ENCODE peak calls at places on chromosomes 1 and 21, in four cellular contexts. One of them, this sample, is unnamed.

GRCh38 chr1:152410599-152410998 is 3.5 kb downstream of the CRNN start:
- DNase-seq in stomach: no peak
- DNase-seq in erythroblast: no peak
- DNase-seq in A549: no peak
- DNase-seq in this sample: no peak

GRCh38 chr1:54125671-54126070 is 27.1 kb downstream of the CDCP2 start:
- DNase-seq in stomach: peak
- DNase-seq in erythroblast: no peak
- DNase-seq in A549: no peak
- DNase-seq in this sample: no peak

GRCh38 chr1:218433744-218434143 is 88.6 kb downstream of the TGFB2 start:
- DNase-seq in stomach: no peak
- DNase-seq in erythroblast: no peak
- DNase-seq in A549: no peak
- DNase-seq in this sample: no peak

GRCh38 chr1:224258351-224258750 is 71.6 kb downstream of the NVL start:
- DNase-seq in stomach: no peak
- DNase-seq in erythroblast: no peak
- DNase-seq in A549: no peak
- DNase-seq in this sample: no peak

GRCh38 chr1:207755846-207756692 is 4.2 kb downstream of the CD46 start:
- DNase-seq in stomach: no peak
- DNase-seq in erythroblast: no peak
- DNase-seq in A549: no peak
- DNase-seq in this sample: no peak

GRCh38 chr1:50942334-50942733 is 17.7 kb downstream of the FAF1 start:
- DNase-seq in stomach: no peak
- DNase-seq in erythroblast: no peak
- DNase-seq in A549: no peak
- DNase-seq in this sample: no peak

GRCh38 chr1:238652346-238652968 is 733.9 kb upstream of the CHRM3 start:
- DNase-seq in stomach: no peak
- DNase-seq in erythroblast: no peak
- DNase-seq in A549: no peak
- DNase-seq in this sample: no peak

GRCh38 chr1:111446967-111447892 is 1.8 kb downstream of the WDR77 start:
- DNase-seq in stomach: no peak
- DNase-seq in erythroblast: no peak
- DNase-seq in A549: no peak
- DNase-seq in this sample: peak

GRCh38 chr1:156677616-156678596 is 699 bp upstream of the NES start:
- DNase-seq in stomach: peak
- DNase-seq in erythroblast: peak
- DNase-seq in A549: peak
- DNase-seq in this sample: no peak

GRCh38 chr21:46060596-46061061 is 37.3 kb upstream of the COL6A2 start:
- DNase-seq in stomach: peak
- DNase-seq in erythroblast: no peak
- DNase-seq in A549: peak
- DNase-seq in this sample: no peak

GRCh38 chr1:36730599-36730998 is 247.9 kb upstream of the CSF3R start:
- DNase-seq in stomach: no peak
- DNase-seq in erythroblast: no peak
- DNase-seq in A549: no peak
- DNase-seq in this sample: no peak

GRCh38 chr1:228500143-228500736 is 13.1 kb downstream of the RNF187 start:
- DNase-seq in stomach: no peak
- DNase-seq in erythroblast: peak
- DNase-seq in A549: no peak
- DNase-seq in this sample: no peak

GRCh38 chr1:161088587-161089110 is 709 bp downstream of the NECTIN4 start:
- DNase-seq in stomach: no peak
- DNase-seq in erythroblast: no peak
- DNase-seq in A549: no peak
- DNase-seq in this sample: no peak

GRCh38 chr21:35159881-35160280 is 110.8 kb upstream of the RUNX1 start:
- DNase-seq in stomach: no peak
- DNase-seq in erythroblast: no peak
- DNase-seq in A549: peak
- DNase-seq in this sample: no peak

DNA sequence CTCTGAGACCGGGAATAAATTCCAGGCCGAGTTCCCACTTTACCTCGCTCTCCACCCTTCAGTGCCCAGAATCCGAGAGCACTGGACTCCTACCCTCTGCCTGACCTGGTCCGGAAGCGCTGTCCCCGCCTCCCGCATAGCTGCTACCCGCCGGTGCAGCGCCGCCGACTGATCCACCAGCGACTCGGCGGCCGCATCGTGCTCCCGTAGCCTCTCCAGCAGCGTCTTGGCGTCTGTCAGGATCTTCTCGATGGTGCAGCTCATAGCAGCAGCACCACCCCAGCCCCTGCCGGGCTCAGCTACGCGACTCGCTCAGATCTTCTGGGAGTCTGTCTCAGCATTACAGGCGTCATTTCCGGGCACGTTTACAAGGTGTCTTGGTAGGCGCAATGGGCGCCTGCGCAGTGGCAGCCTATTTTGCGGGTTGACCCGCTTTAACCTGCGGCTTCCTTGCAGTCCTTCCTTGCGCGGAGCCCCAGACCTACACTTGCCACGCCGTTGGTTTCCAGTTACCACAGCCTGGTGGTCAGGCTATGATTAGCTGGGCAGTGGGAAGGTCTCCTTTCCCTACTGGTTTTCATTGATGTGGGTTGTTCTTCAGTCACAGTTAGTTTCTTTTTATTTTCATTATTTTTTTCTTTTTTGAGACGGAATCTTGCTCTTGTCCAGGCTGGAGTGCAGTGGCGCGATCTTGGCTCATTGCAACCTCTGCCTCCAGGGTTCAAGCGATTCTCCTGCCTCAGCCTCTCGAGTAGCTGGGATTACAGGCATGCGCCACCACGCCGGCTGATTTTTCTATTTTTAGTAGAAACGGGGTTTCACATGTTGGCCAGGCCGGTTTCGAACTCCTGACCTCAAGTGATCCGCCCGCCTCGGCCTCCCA is at the start of gene SIKE1:
- DNase-seq in stomach: peak
- DNase-seq in erythroblast: peak
- DNase-seq in A549: peak
- DNase-seq in this sample: peak
- TF ChIP-seq POLR2A in stomach: no peak
- TF ChIP-seq POLR2A in erythroblast: peak
- TF ChIP-seq POLR2A in A549: peak
- TF ChIP-seq POLR2A in this sample: peak

GRCh38 chr1:233614173-233614742 is 352 bp downstream of the KCNK1 start:
- DNase-seq in stomach: peak
- DNase-seq in erythroblast: peak
- DNase-seq in A549: peak
- DNase-seq in this sample: no peak
- TF ChIP-seq POLR2A in stomach: no peak
- TF ChIP-seq POLR2A in erythroblast: no peak
- TF ChIP-seq POLR2A in A549: no peak
- TF ChIP-seq POLR2A in this sample: no peak

GRCh38 chr21:25607151-25607811 is at the start of gene MRPL39:
- DNase-seq in stomach: peak
- DNase-seq in erythroblast: peak
- DNase-seq in A549: peak
- DNase-seq in this sample: peak

GRCh38 chr21:25607812-25608737 is 794 bp upstream of the MRPL39 start:
- DNase-seq in stomach: peak
- DNase-seq in erythroblast: peak
- DNase-seq in A549: peak
- DNase-seq in this sample: peak
- TF ChIP-seq POLR2A in stomach: no peak
- TF ChIP-seq POLR2A in erythroblast: no peak
- TF ChIP-seq POLR2A in A549: no peak
- TF ChIP-seq POLR2A in this sample: no peak

DNA sequence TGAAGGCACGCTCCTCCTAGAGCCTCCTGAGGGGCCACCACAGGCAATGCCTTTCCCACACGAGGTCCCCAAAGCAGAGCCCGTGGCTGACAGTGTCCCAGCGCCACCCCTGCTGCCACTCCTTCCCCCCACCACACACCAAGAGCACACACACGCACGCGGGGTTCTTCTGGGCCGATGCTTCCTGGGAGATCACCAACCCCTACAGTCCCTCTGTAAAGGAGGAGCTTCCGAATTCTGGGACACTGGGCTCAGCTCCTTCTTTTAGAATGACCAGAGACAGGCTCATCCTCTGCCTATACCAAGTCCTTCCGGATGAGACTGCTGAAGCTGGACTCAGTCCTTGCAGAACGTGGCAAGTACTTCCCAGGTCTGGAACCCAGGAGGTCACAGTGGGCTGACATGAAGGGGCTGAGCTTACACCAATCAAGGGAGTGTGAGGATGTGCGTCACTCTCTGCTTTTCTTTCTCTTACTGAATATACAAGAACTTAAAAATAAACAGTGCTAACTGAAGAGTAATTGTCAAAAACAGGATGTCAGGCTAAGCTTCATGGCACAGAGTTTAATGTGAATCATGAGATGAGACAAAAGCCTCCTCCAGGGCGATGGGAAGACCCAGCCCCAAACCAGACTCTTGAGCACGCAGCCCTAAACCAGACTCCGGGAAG is 12.7 kb downstream of the SSU72 start:
- DNase-seq in stomach: no peak
- DNase-seq in erythroblast: no peak
- DNase-seq in A549: no peak
- DNase-seq in this sample: no peak
- TF ChIP-seq POLR2A in stomach: no peak
- TF ChIP-seq POLR2A in erythroblast: peak
- TF ChIP-seq POLR2A in A549: no peak
- TF ChIP-seq POLR2A in this sample: no peak

GRCh38 chr1:220219136-220219442 is 53.2 kb downstream of the RAB3GAP2 start:
- DNase-seq in stomach: no peak
- DNase-seq in erythroblast: no peak
- DNase-seq in A549: no peak
- DNase-seq in this sample: no peak

GRCh38 chr1:220217383-220217988 is 54.8 kb downstream of the RAB3GAP2 start:
- DNase-seq in stomach: no peak
- DNase-seq in erythroblast: peak
- DNase-seq in A549: peak
- DNase-seq in this sample: no peak

GRCh38 chr1:220221269-220221668 is 51.0 kb downstream of the RAB3GAP2 start:
- DNase-seq in stomach: no peak
- DNase-seq in erythroblast: no peak
- DNase-seq in A549: no peak
- DNase-seq in this sample: no peak

GRCh38 chr1:220221670-220222069 is 50.6 kb downstream of the RAB3GAP2 start:
- DNase-seq in stomach: no peak
- DNase-seq in erythroblast: no peak
- DNase-seq in A549: no peak
- DNase-seq in this sample: no peak

DNA sequence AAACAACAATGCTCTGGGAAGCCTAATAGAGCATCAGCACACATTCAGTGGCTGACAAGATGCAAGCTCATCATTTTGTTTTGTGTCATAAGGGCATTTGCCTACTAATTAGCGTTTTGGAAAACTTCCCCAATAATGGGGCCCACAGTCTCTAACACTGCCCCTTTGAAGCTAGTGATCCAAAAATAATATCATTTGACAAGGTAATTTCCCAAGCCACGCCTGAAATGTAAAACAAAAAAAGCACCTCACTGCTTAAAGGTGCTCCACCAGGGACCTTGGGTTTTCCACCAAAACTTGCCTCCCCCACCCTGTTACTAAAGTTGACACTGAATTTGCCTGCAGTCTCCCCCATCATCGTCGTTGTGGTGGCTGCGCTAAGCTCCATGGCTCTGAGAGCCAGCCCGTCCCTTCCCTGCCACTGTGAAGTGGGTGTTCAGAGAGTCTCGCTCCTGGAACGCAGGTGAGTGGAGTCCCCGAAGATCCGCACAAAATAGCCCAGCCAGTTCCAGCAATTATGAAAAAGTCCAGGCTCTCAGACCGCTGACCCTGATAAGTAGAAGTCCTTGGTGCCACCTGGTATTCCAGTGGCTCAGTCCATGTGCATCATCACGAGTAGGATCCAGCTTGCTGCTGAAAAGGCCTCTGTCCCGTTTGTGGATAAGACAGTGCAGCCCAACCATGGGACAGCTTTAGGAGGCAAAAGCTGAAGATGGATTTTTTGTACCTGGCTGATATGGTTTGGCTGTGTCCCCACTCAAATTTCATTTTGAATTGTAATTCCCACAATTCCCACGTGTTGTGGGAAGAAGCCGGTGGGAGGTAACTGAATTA is 52.2 kb downstream of the RAB3GAP2 start:
- DNase-seq in stomach: no peak
- DNase-seq in erythroblast: no peak
- DNase-seq in A549: no peak
- DNase-seq in this sample: no peak
- TF ChIP-seq POLR2A in stomach: no peak
- TF ChIP-seq POLR2A in erythroblast: no peak
- TF ChIP-seq POLR2A in A549: no peak
- TF ChIP-seq POLR2A in this sample: no peak

DNA sequence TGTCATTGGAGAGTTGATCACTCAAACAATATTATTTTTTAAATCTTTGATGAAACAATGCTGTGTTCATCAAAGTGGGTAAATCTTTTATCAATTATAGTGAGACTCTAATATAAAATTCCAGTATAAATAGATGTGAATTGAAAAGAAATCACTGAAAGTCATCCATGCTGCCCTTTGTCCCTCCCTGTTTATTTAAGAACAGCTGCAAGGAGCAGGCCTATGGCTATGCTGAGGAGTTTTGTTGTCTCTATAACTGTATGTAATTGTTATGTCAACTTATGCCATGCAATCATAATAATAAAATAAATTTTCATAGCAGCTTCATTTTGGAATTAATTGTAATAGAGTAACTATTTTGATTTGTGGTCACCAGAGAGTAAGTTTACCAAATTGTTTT is 1272.4 kb upstream of the ADGRL4 start:
- DNase-seq in stomach: no peak
- DNase-seq in erythroblast: no peak
- DNase-seq in A549: no peak
- DNase-seq in this sample: no peak
- TF ChIP-seq POLR2A in stomach: no peak
- TF ChIP-seq POLR2A in erythroblast: no peak
- TF ChIP-seq POLR2A in A549: no peak
- TF ChIP-seq POLR2A in this sample: no peak

GRCh38 chr1:117606608-117607261 is 887 bp downstream of the TENT5C start:
- DNase-seq in stomach: peak
- DNase-seq in erythroblast: peak
- DNase-seq in A549: no peak
- DNase-seq in this sample: no peak

GRCh38 chr1:117608213-117608612 is 2.4 kb downstream of the TENT5C start:
- DNase-seq in stomach: no peak
- DNase-seq in erythroblast: peak
- DNase-seq in A549: no peak
- DNase-seq in this sample: no peak

GRCh38 chr1:117605164-117605810 is 561 bp upstream of the TENT5C start:
- DNase-seq in stomach: peak
- DNase-seq in erythroblast: peak
- DNase-seq in A549: no peak
- DNase-seq in this sample: no peak

GRCh38 chr1:117607471-117607870 is 1.6 kb downstream of the TENT5C start:
- DNase-seq in stomach: peak
- DNase-seq in erythroblast: peak
- DNase-seq in A549: no peak
- DNase-seq in this sample: no peak

GRCh38 chr1:117605811-117606607 is at the start of gene TENT5C:
- DNase-seq in stomach: peak
- DNase-seq in erythroblast: peak
- DNase-seq in A549: peak
- DNase-seq in this sample: peak
- TF ChIP-seq POLR2A in stomach: peak
- TF ChIP-seq POLR2A in erythroblast: peak
- TF ChIP-seq POLR2A in A549: peak
- TF ChIP-seq POLR2A in this sample: peak